ENCODE peak calls at places on chromosomes 2 and 18, in nine cellular contexts. One of them, this sample, is unnamed.

GRCh38 chr2:102801098-102801718 is 39.4 kb downstream of the TMEM182 start:
- DNase-seq in H1: no peak
- DNase-seq in transverse colon: no peak
- DNase-seq in SK-N-SH: no peak
- DNase-seq in HepG2: no peak
- DNase-seq in A549: no peak
- DNase-seq in K562: peak
- DNase-seq in esophagus muscularis mucosa: no peak
- DNase-seq in GM12878: no peak
- DNase-seq in this sample: no peak

GRCh38 chr2:3490191-3491158 is 28.9 kb downstream of the ADI1 start:
- DNase-seq in H1: no peak
- DNase-seq in transverse colon: no peak
- DNase-seq in SK-N-SH: peak
- DNase-seq in HepG2: no peak
- DNase-seq in A549: no peak
- DNase-seq in K562: no peak
- DNase-seq in esophagus muscularis mucosa: no peak
- DNase-seq in GM12878: no peak
- DNase-seq in this sample: peak

GRCh38 chr2:124145982-124146381 is 120.9 kb downstream of the CNTNAP5 start:
- DNase-seq in H1: no peak
- DNase-seq in transverse colon: no peak
- DNase-seq in SK-N-SH: no peak
- DNase-seq in HepG2: no peak
- DNase-seq in A549: no peak
- DNase-seq in K562: no peak
- DNase-seq in esophagus muscularis mucosa: no peak
- DNase-seq in GM12878: no peak
- DNase-seq in this sample: no peak

GRCh38 chr18:33594799-33595198 is 16.8 kb downstream of the ASXL3 start:
- DNase-seq in H1: no peak
- DNase-seq in transverse colon: no peak
- DNase-seq in SK-N-SH: no peak
- DNase-seq in HepG2: no peak
- DNase-seq in A549: no peak
- DNase-seq in K562: no peak
- DNase-seq in esophagus muscularis mucosa: no peak
- DNase-seq in GM12878: no peak
- DNase-seq in this sample: no peak

GRCh38 chr2:179049546-179050311 is at the start of gene CCDC141:
- DNase-seq in H1: no peak
- DNase-seq in transverse colon: peak
- DNase-seq in SK-N-SH: peak
- DNase-seq in HepG2: peak
- DNase-seq in A549: no peak
- DNase-seq in K562: no peak
- DNase-seq in esophagus muscularis mucosa: no peak
- DNase-seq in GM12878: peak
- DNase-seq in this sample: no peak

GRCh38 chr2:164701565-164701964 is 80.3 kb upstream of the GRB14 start:
- DNase-seq in H1: no peak
- DNase-seq in transverse colon: no peak
- DNase-seq in SK-N-SH: peak
- DNase-seq in HepG2: no peak
- DNase-seq in A549: no peak
- DNase-seq in K562: no peak
- DNase-seq in esophagus muscularis mucosa: no peak
- DNase-seq in GM12878: no peak
- DNase-seq in this sample: no peak

GRCh38 chr2:162919111-162919510 is 80.5 kb upstream of the KCNH7 start:
- DNase-seq in H1: no peak
- DNase-seq in transverse colon: no peak
- DNase-seq in SK-N-SH: no peak
- DNase-seq in HepG2: no peak
- DNase-seq in A549: no peak
- DNase-seq in K562: no peak
- DNase-seq in esophagus muscularis mucosa: no peak
- DNase-seq in GM12878: no peak
- DNase-seq in this sample: no peak

GRCh38 chr2:238106698-238107524 is 6.8 kb downstream of the ESPNL start:
- DNase-seq in H1: peak
- DNase-seq in transverse colon: peak
- DNase-seq in SK-N-SH: peak
- DNase-seq in HepG2: peak
- DNase-seq in A549: no peak
- DNase-seq in K562: peak
- DNase-seq in esophagus muscularis mucosa: no peak
- DNase-seq in GM12878: no peak
- DNase-seq in this sample: peak

GRCh38 chr2:126657636-126658315 is 1.8 kb downstream of the GYPC start:
- DNase-seq in H1: peak
- DNase-seq in transverse colon: peak
- DNase-seq in SK-N-SH: no peak
- DNase-seq in HepG2: no peak
- DNase-seq in A549: no peak
- DNase-seq in K562: peak
- DNase-seq in esophagus muscularis mucosa: peak
- DNase-seq in GM12878: peak
- DNase-seq in this sample: peak

GRCh38 chr2:126657146-126657635 is 1.2 kb downstream of the GYPC start:
- DNase-seq in H1: no peak
- DNase-seq in transverse colon: peak
- DNase-seq in SK-N-SH: no peak
- DNase-seq in HepG2: no peak
- DNase-seq in A549: no peak
- DNase-seq in K562: peak
- DNase-seq in esophagus muscularis mucosa: no peak
- DNase-seq in GM12878: no peak
- DNase-seq in this sample: peak

GRCh38 chr2:126660068-126660467 is 4.1 kb downstream of the GYPC start:
- DNase-seq in H1: no peak
- DNase-seq in transverse colon: no peak
- DNase-seq in SK-N-SH: no peak
- DNase-seq in HepG2: no peak
- DNase-seq in A549: no peak
- DNase-seq in K562: no peak
- DNase-seq in esophagus muscularis mucosa: no peak
- DNase-seq in GM12878: no peak
- DNase-seq in this sample: no peak

GRCh38 chr2:126658316-126658909 is 2.5 kb downstream of the GYPC start:
- DNase-seq in H1: no peak
- DNase-seq in transverse colon: no peak
- DNase-seq in SK-N-SH: no peak
- DNase-seq in HepG2: no peak
- DNase-seq in A549: no peak
- DNase-seq in K562: no peak
- DNase-seq in esophagus muscularis mucosa: no peak
- DNase-seq in GM12878: no peak
- DNase-seq in this sample: no peak

GRCh38 chr2:126658910-126659613 is 3.1 kb downstream of the GYPC start:
- DNase-seq in H1: no peak
- DNase-seq in transverse colon: peak
- DNase-seq in SK-N-SH: no peak
- DNase-seq in HepG2: no peak
- DNase-seq in A549: no peak
- DNase-seq in K562: peak
- DNase-seq in esophagus muscularis mucosa: peak
- DNase-seq in GM12878: peak
- DNase-seq in this sample: no peak
- H3K4me3 ChIP-seq in H1: no peak
- H3K4me3 ChIP-seq in transverse colon: no peak
- H3K4me3 ChIP-seq in SK-N-SH: no peak
- H3K4me3 ChIP-seq in HepG2: no peak
- H3K4me3 ChIP-seq in A549: no peak
- H3K4me3 ChIP-seq in K562: peak
- H3K4me3 ChIP-seq in esophagus muscularis mucosa: peak
- H3K4me3 ChIP-seq in GM12878: peak
- H3K4me3 ChIP-seq in this sample: no peak

GRCh38 chr2:156691014-156691413 is 254.8 kb downstream of the GPD2 start:
- DNase-seq in H1: no peak
- DNase-seq in transverse colon: no peak
- DNase-seq in SK-N-SH: no peak
- DNase-seq in HepG2: no peak
- DNase-seq in A549: no peak
- DNase-seq in K562: no peak
- DNase-seq in esophagus muscularis mucosa: no peak
- DNase-seq in GM12878: no peak
- DNase-seq in this sample: no peak

GRCh38 chr2:156695595-156695994 is 259.4 kb downstream of the GPD2 start:
- DNase-seq in H1: no peak
- DNase-seq in transverse colon: no peak
- DNase-seq in SK-N-SH: no peak
- DNase-seq in HepG2: no peak
- DNase-seq in A549: no peak
- DNase-seq in K562: no peak
- DNase-seq in esophagus muscularis mucosa: no peak
- DNase-seq in GM12878: no peak
- DNase-seq in this sample: no peak

GRCh38 chr2:156689945-156690344 is 253.8 kb downstream of the GPD2 start:
- DNase-seq in H1: no peak
- DNase-seq in transverse colon: no peak
- DNase-seq in SK-N-SH: no peak
- DNase-seq in HepG2: no peak
- DNase-seq in A549: no peak
- DNase-seq in K562: no peak
- DNase-seq in esophagus muscularis mucosa: no peak
- DNase-seq in GM12878: no peak
- DNase-seq in this sample: no peak

GRCh38 chr2:156697906-156698305 is 261.7 kb downstream of the GPD2 start:
- DNase-seq in H1: no peak
- DNase-seq in transverse colon: no peak
- DNase-seq in SK-N-SH: no peak
- DNase-seq in HepG2: no peak
- DNase-seq in A549: no peak
- DNase-seq in K562: no peak
- DNase-seq in esophagus muscularis mucosa: no peak
- DNase-seq in GM12878: no peak
- DNase-seq in this sample: no peak

DNA sequence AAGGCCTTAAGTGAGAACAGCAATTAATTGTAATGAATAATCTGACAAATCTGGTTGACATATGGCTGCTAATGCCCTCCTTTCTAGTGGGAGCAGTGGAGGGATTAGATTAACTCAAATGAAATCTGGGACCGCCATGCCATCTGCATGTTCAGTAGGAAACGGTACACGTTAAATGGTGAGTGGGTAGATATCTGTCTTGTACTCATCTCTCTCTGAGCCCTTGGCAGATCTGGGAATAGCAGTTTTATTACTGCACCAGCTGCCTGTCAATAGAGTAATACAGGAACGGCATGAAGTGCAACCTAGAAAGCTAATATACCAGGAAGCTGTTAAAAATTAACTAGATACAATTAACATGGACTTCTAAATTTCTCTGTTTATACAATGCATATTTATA is 258.8 kb downstream of the GPD2 start:
- DNase-seq in H1: no peak
- DNase-seq in transverse colon: no peak
- DNase-seq in SK-N-SH: no peak
- DNase-seq in HepG2: no peak
- DNase-seq in A549: no peak
- DNase-seq in K562: no peak
- DNase-seq in esophagus muscularis mucosa: no peak
- DNase-seq in GM12878: no peak
- DNase-seq in this sample: no peak
- TF ChIP-seq EP300 in H1: no peak
- TF ChIP-seq EP300 in transverse colon: no peak
- TF ChIP-seq EP300 in SK-N-SH: no peak
- TF ChIP-seq EP300 in HepG2: no peak
- TF ChIP-seq EP300 in A549: no peak
- TF ChIP-seq EP300 in K562: no peak
- TF ChIP-seq EP300 in esophagus muscularis mucosa: no peak
- TF ChIP-seq EP300 in GM12878: no peak
- TF ChIP-seq EP300 in this sample: no peak

GRCh38 chr18:49371073-49371472 is 89.4 kb downstream of the DYM start:
- DNase-seq in H1: no peak
- DNase-seq in transverse colon: no peak
- DNase-seq in SK-N-SH: no peak
- DNase-seq in HepG2: no peak
- DNase-seq in A549: no peak
- DNase-seq in K562: no peak
- DNase-seq in esophagus muscularis mucosa: no peak
- DNase-seq in GM12878: no peak
- DNase-seq in this sample: no peak

GRCh38 chr18:49368161-49368875 is 92.1 kb downstream of the DYM start:
- DNase-seq in H1: no peak
- DNase-seq in transverse colon: no peak
- DNase-seq in SK-N-SH: no peak
- DNase-seq in HepG2: no peak
- DNase-seq in A549: no peak
- DNase-seq in K562: no peak
- DNase-seq in esophagus muscularis mucosa: no peak
- DNase-seq in GM12878: no peak
- DNase-seq in this sample: no peak

GRCh38 chr18:49371786-49372185 is 88.7 kb downstream of the DYM start:
- DNase-seq in H1: no peak
- DNase-seq in transverse colon: no peak
- DNase-seq in SK-N-SH: no peak
- DNase-seq in HepG2: no peak
- DNase-seq in A549: no peak
- DNase-seq in K562: no peak
- DNase-seq in esophagus muscularis mucosa: no peak
- DNase-seq in GM12878: no peak
- DNase-seq in this sample: no peak

GRCh38 chr18:49364821-49365220 is 95.6 kb downstream of the DYM start:
- DNase-seq in H1: no peak
- DNase-seq in transverse colon: no peak
- DNase-seq in SK-N-SH: no peak
- DNase-seq in HepG2: no peak
- DNase-seq in A549: no peak
- DNase-seq in K562: no peak
- DNase-seq in esophagus muscularis mucosa: no peak
- DNase-seq in GM12878: no peak
- DNase-seq in this sample: no peak

DNA sequence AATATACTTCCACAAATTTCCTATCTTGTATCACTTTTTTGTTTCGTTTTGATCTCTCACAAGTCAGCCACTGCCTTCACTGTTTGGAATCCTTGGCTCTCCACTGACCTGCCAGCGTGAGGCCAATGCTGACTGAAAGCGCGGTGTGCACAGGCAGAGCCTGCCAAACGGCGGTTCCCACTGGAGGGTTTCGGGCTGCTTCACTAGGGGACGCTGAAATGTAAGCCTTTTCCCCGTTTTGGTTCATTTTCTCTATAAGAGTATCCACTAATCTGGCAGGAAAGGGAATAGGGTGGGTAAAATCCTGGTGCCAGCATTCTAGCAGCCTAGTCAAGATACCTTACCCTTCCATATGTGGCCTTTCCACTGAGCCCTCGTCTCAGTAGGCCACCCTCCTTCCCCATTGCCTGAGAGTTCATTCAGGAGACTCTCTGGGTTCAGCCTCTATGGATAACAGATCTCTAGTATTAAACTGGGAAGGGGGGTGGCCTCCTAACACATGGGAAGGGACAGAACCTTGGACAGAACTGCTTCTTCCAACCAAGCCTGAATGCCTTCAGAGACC is 91.5 kb downstream of the DYM start:
- DNase-seq in H1: no peak
- DNase-seq in transverse colon: no peak
- DNase-seq in SK-N-SH: no peak
- DNase-seq in HepG2: peak
- DNase-seq in A549: no peak
- DNase-seq in K562: no peak
- DNase-seq in esophagus muscularis mucosa: no peak
- DNase-seq in GM12878: no peak
- DNase-seq in this sample: no peak
- H3K4me3 ChIP-seq in H1: no peak
- H3K4me3 ChIP-seq in transverse colon: no peak
- H3K4me3 ChIP-seq in SK-N-SH: no peak
- H3K4me3 ChIP-seq in HepG2: peak
- H3K4me3 ChIP-seq in A549: no peak
- H3K4me3 ChIP-seq in K562: no peak
- H3K4me3 ChIP-seq in esophagus muscularis mucosa: peak
- H3K4me3 ChIP-seq in GM12878: no peak
- H3K4me3 ChIP-seq in this sample: peak

GRCh38 chr2:27377618-27378095 is 2.9 kb downstream of the ZNF513 start:
- DNase-seq in H1: peak
- DNase-seq in transverse colon: no peak
- DNase-seq in SK-N-SH: no peak
- DNase-seq in HepG2: no peak
- DNase-seq in A549: no peak
- DNase-seq in K562: no peak
- DNase-seq in esophagus muscularis mucosa: no peak
- DNase-seq in GM12878: no peak
- DNase-seq in this sample: no peak
- TF ChIP-seq EP300 in H1: no peak
- TF ChIP-seq EP300 in transverse colon: no peak
- TF ChIP-seq EP300 in SK-N-SH: no peak
- TF ChIP-seq EP300 in HepG2: no peak
- TF ChIP-seq EP300 in A549: no peak
- TF ChIP-seq EP300 in K562: no peak
- TF ChIP-seq EP300 in esophagus muscularis mucosa: no peak
- TF ChIP-seq EP300 in GM12878: no peak
- TF ChIP-seq EP300 in this sample: no peak

This sample was measured in suprapubic skin.